ENCODE peak calls at places on chromosome 7, in five cellular contexts. W is activated naive CD8-positive, alpha-beta T cell treated with anti-CD3 and anti-CD28 coated beads, Interleukin-2, amount 50 U/mL, for 24 hours; Z is A549; F is AG09319; S is occipital lobe. O is an unnamed sample.
A peak's percentile ranks its signal among the peaks of the same experiment; 100 is the strongest.

GRCh38 chr7:74527842-74528241 is 74.1 kb downstream of the GTF2IRD1 start:
- DNase-seq in W (no peak), Z (no peak), F (no peak), S (no peak), O (no peak)

GRCh38 chr7:113285411-113285810 is 167.1 kb upstream of the SMIM30 start:
- DNase-seq in W (no peak), Z (no peak), F (no peak), S (no peak), O (no peak)

GRCh38 chr7:150451097-150451793 is 815 bp downstream of the GIMAP8 start:
- DNase-seq in W (peak; percentile 77), Z (no peak), F (no peak), S (no peak), O (peak; percentile 67)

GRCh38 chr7:32942783-32943653 is 14.2 kb upstream of the FKBP9 start:
- DNase-seq in W (peak; percentile 80), Z (peak; percentile 81), F (peak; percentile 44), S (peak; percentile 77), O (peak; percentile 8)

GRCh38 chr7:131692131-131692960 is 135.9 kb upstream of the PODXL start:
- DNase-seq in W (peak; percentile 70), Z (peak; percentile 59), F (no peak), S (peak; percentile 13), O (peak; percentile 19)

GRCh38 chr7:125599387-125599786 is 669.8 kb upstream of the POT1 start:
- DNase-seq in W (no peak), Z (no peak), F (no peak), S (no peak), O (no peak)

GRCh38 chr7:37145682-37146081 is 303.0 kb downstream of the ELMO1 start:
- DNase-seq in W (no peak), Z (no peak), F (no peak), S (no peak), O (no peak)

GRCh38 chr7:159013825-159014289 is 130.8 kb downstream of the VIPR2 start:
- DNase-seq in W (no peak), Z (no peak), F (no peak), S (no peak), O (no peak)

GRCh38 chr7:87413951-87414381 is 61.5 kb downstream of the ABCB4 start:
- DNase-seq in W (no peak), Z (peak; percentile 33), F (peak; percentile 56), S (no peak), O (no peak)

GRCh38 chr7:69049341-69049740 is 548.9 kb upstream of the AUTS2 start:
- DNase-seq in W (no peak), Z (no peak), F (no peak), S (no peak), O (no peak)

GRCh38 chr7:27151341-27151944 is 940 bp downstream of the HOXA3 start:
- DNase-seq in W (no peak), Z (no peak), F (no peak), S (no peak), O (peak; percentile 41)

GRCh38 chr7:44616545-44616944 is 10.1 kb downstream of the OGDH start:
- DNase-seq in W (no peak), Z (no peak), F (no peak), S (no peak), O (no peak)

GRCh38 chr7:41886257-41886905 is 183.5 kb upstream of the INHBA start:
- DNase-seq in W (no peak), Z (no peak), F (peak; percentile 44), S (no peak), O (peak; percentile 42)

GRCh38 chr7:67758551-67758950 is 761.9 kb downstream of the TYW1 start:
- DNase-seq in W (no peak), Z (no peak), F (no peak), S (no peak), O (no peak)

GRCh38 chr7:33876600-33877274 is 28.6 kb upstream of the BMPER start:
- DNase-seq in W (no peak), Z (no peak), F (no peak), S (no peak), O (no peak)

GRCh38 chr7:142168746-142169145 is 57.2 kb downstream of the MGAM2 start:
- DNase-seq in W (no peak), Z (no peak), F (no peak), S (no peak), O (no peak)

GRCh38 chr7:137606061-137606674 is 240.6 kb downstream of the DGKI start:
- DNase-seq in W (no peak), Z (peak; percentile 52), F (peak; percentile 41), S (no peak), O (no peak)

GRCh38 chr7:108515013-108515412 is 10.9 kb downstream of the PNPLA8 start:
- DNase-seq in W (no peak), Z (no peak), F (no peak), S (no peak), O (no peak)

GRCh38 chr7:78852951-78853350 is 600.5 kb downstream of the MAGI2 start:
- DNase-seq in W (no peak), Z (no peak), F (no peak), S (no peak), O (no peak)

GRCh38 chr7:8228766-8229674 is 32.9 kb downstream of the ICA1 start:
- DNase-seq in W (no peak), Z (no peak), F (no peak), S (no peak), O (no peak)

GRCh38 chr7:123748171-123748733 is 551 bp downstream of the WASL start:
- DNase-seq in W (peak; percentile 2), Z (peak; percentile 50), F (no peak), S (peak; percentile 49), O (peak; percentile 41)

GRCh38 chr7:130901209-130901783 is 167.3 kb upstream of the KLF14 start:
- DNase-seq in W (no peak), Z (peak; percentile 96), F (peak; percentile 82), S (peak; percentile 68), O (no peak)

GRCh38 chr7:74479961-74480829 is 26.5 kb downstream of the GTF2IRD1 start:
- DNase-seq in W (no peak), Z (no peak), F (peak; percentile 85), S (peak; percentile 65), O (no peak)

GRCh38 chr7:51224811-51225581 is 91.6 kb downstream of the COBL start:
- DNase-seq in W (no peak), Z (peak; percentile 48), F (no peak), S (no peak), O (no peak)

GRCh38 chr7:95811846-95812445 is 39.6 kb downstream of the DYNC1I1 start:
- DNase-seq in W (no peak), Z (no peak), F (peak; percentile 85), S (no peak), O (no peak)

GRCh38 chr7:40851001-40851400 is 716.2 kb downstream of the SUGCT start:
- DNase-seq in W (no peak), Z (no peak), F (no peak), S (no peak), O (no peak)

GRCh38 chr7:105439174-105439893 is 50.6 kb upstream of the SRPK2 start:
- DNase-seq in W (no peak), Z (peak; percentile 65), F (peak; percentile 65), S (no peak), O (no peak)

GRCh38 chr7:135181929-135182678 is 11.6 kb upstream of the CYREN start:
- DNase-seq in W (no peak), Z (no peak), F (no peak), S (no peak), O (no peak)

GRCh38 chr7:87564290-87564963 is 36.3 kb downstream of the ABCB1 start:
- DNase-seq in W (peak; percentile 16), Z (peak; percentile 43), F (no peak), S (no peak), O (no peak)

GRCh38 chr7:43456200-43456599 is 126.7 kb upstream of the STK17A start:
- DNase-seq in W (no peak), Z (no peak), F (no peak), S (no peak), O (no peak)

GRCh38 chr7:97145068-97145467 is 27.6 kb downstream of the SDHAF3 start:
- DNase-seq in W (no peak), Z (peak; percentile 44), F (peak; percentile 2), S (no peak), O (no peak)

GRCh38 chr7:142855401-142855743 is 496 bp downstream of the EPHB6 start:
- DNase-seq in W (no peak), Z (no peak), F (no peak), S (no peak), O (no peak)

GRCh38 chr7:85162743-85163142 is 24.1 kb downstream of the SEMA3D start:
- DNase-seq in W (no peak), Z (no peak), F (no peak), S (no peak), O (no peak)

GRCh38 chr7:91435386-91436059 is 171.3 kb downstream of the FZD1 start:
- DNase-seq in W (no peak), Z (no peak), F (no peak), S (no peak), O (no peak)

GRCh38 chr7:99540542-99540941 is 11.4 kb downstream of the FAM200A start:
- DNase-seq in W (no peak), Z (no peak), F (no peak), S (no peak), O (no peak)

GRCh38 chr7:139753079-139753692 is 24.6 kb downstream of the HIPK2 start:
- DNase-seq in W (no peak), Z (peak; percentile 36), F (no peak), S (no peak), O (no peak)

GRCh38 chr7:20798081-20798693 is 11.5 kb upstream of the SP8 start:
- DNase-seq in W (no peak), Z (peak; percentile 44), F (no peak), S (no peak), O (no peak)

GRCh38 chr7:67843001-67843400 is 846.4 kb downstream of the TYW1 start:
- DNase-seq in W (no peak), Z (no peak), F (no peak), S (no peak), O (no peak)

O was measured in NK-92 treated with Interleukin-12 subunit alpha and Interleukin-12 subunit beta, amount 100 ng/mL, for 24 hours.